ENCODE peak calls at places on chromosomes 13 and 19, in ten cellular contexts. Y is tibial nerve, B is suprapubic skin, L is stomach, A is A549, V is K562, J is sigmoid colon, X is esophagus muscularis mucosa, T is SK-N-SH, K is transverse colon. E is an unnamed sample. For H3K4me1, the result is how much of the 10 kb centered on the place peaks cover.

GRCh38 chr13:101565327-101565726 is 112.9 kb downstream of the ITGBL1 start:
- DNase-seq in B (no peak), X (no peak), V (no peak), T (no peak), J (no peak), Y (no peak), K (no peak), A (no peak), L (no peak), E (no peak)

GRCh38 chr13:102700088-102701031 is 5.5 kb upstream of the METTL21C start:
- DNase-seq in Y (no peak), L (no peak), B (no peak), X (peak), T (no peak), K (no peak), A (no peak), V (no peak), J (no peak), E (no peak)

GRCh38 chr13:67100723-67101122 is 129.4 kb downstream of the PCDH9 start:
- DNase-seq in T (no peak), L (no peak), X (no peak), J (no peak), Y (no peak), V (no peak), A (no peak), B (no peak), K (no peak), E (no peak)

GRCh38 chr13:91144054-91144453 is 203.4 kb upstream of the MIR17HG start:
- DNase-seq in J (no peak), L (no peak), B (no peak), X (no peak), V (no peak), Y (no peak), K (no peak), T (peak), A (no peak), E (no peak)

GRCh38 chr19:47561440-47562045 is 11.4 kb downstream of the ZNF541 start:
- DNase-seq in B (no peak), K (no peak), L (no peak), J (no peak), T (no peak), Y (no peak), V (no peak), X (no peak), A (no peak), E (no peak)

GRCh38 chr19:10286803-10287737 is at the start of gene ICAM4:
- DNase-seq in X (no peak), A (no peak), T (peak), B (no peak), J (no peak), Y (no peak), K (peak), V (peak), L (peak), E (peak)

GRCh38 chr19:58582985-58583384 is 9.8 kb upstream of the MZF1 start:
- DNase-seq in B (peak), J (no peak), K (no peak), T (no peak), X (no peak), V (no peak), Y (no peak), A (no peak), L (no peak), E (peak)

GRCh38 chr19:16649734-16650133 is 10.2 kb downstream of the SMIM7 start:
- DNase-seq in Y (no peak), B (no peak), J (no peak), X (no peak), A (no peak), V (no peak), K (no peak), L (no peak), T (no peak), E (no peak)

GRCh38 chr13:29227560-29227959 is 367.9 kb downstream of the SLC7A1 start:
- DNase-seq in K (no peak), V (no peak), Y (no peak), A (no peak), L (no peak), B (no peak), J (no peak), T (no peak), X (no peak), E (no peak)

GRCh38 chr19:3129112-3129511 is 6.7 kb upstream of the GNA15 start:
- DNase-seq in L (no peak), A (no peak), T (no peak), J (no peak), K (no peak), V (no peak), X (no peak), Y (peak), B (no peak), E (no peak)

GRCh38 chr13:102965802-102966201 is 100.4 kb downstream of the SLC10A2 start:
- DNase-seq in Y (no peak), A (no peak), B (no peak), J (no peak), X (peak), T (no peak), L (no peak), K (no peak), V (no peak), E (no peak)

GRCh38 chr19:51742736-51743288 is 8.9 kb downstream of the FPR1 start:
- DNase-seq in T (no peak), K (no peak), J (no peak), B (no peak), Y (no peak), L (no peak), A (no peak), X (no peak), V (no peak), E (no peak)

GRCh38 chr19:40689339-40690049 is 957 bp downstream of the NUMBL start:
- DNase-seq in Y (no peak), A (no peak), X (no peak), B (no peak), V (peak), K (no peak), T (peak), L (no peak), J (no peak), E (peak)

GRCh38 chr19:5228932-5229777 is 111.5 kb downstream of the PTPRS start:
- DNase-seq in K (no peak), B (no peak), X (no peak), T (no peak), J (no peak), Y (no peak), L (no peak), V (peak), A (peak), E (peak)

GRCh38 chr19:14449321-14449720 is 16.2 kb downstream of the PKN1 start:
- DNase-seq in V (no peak), T (no peak), L (no peak), X (no peak), B (no peak), K (no peak), A (no peak), J (no peak), Y (no peak), E (no peak)

GRCh38 chr19:12788682-12789097 is 2.6 kb upstream of the JUNB start:
- DNase-seq in K (peak), Y (peak), L (peak), T (peak), J (peak), B (no peak), V (no peak), X (no peak), A (no peak), E (peak)

GRCh38 chr19:1041835-1042685 is 2.2 kb downstream of the ABCA7 start:
- DNase-seq in T (no peak), X (no peak), B (no peak), Y (no peak), J (no peak), K (peak), L (peak), A (peak), V (peak), E (no peak)

GRCh38 chr19:45769821-45770191 is 754 bp upstream of the SIX5 start:
- DNase-seq in L (peak), B (peak), A (peak), X (no peak), V (no peak), K (peak), Y (peak), J (peak), T (no peak), E (peak)

GRCh38 chr19:40090256-40091204 is at the start of gene ZNF780A:
- DNase-seq in B (peak), X (peak), K (peak), T (peak), L (peak), J (peak), A (peak), Y (peak), V (peak), E (peak)

GRCh38 chr13:56906909-56907308 is 233.8 kb upstream of the PRR20A start:
- DNase-seq in Y (no peak), X (no peak), A (no peak), L (no peak), T (no peak), K (no peak), V (no peak), J (no peak), B (no peak), E (no peak)

GRCh38 chr19:55488986-55489710 is 912 bp downstream of the SSC5D start:
- DNase-seq in X (no peak), B (no peak), T (peak), A (no peak), L (no peak), K (no peak), Y (no peak), J (peak), V (peak), E (peak)

GRCh38 chr19:14763497-14764145 is 14.7 kb downstream of the ADGRE2 start:
- DNase-seq in X (no peak), T (no peak), K (no peak), A (no peak), V (no peak), J (peak), Y (no peak), B (no peak), L (no peak), E (no peak)

GRCh38 chr13:84430015-84430414 is 547.7 kb upstream of the SLITRK1 start:
- DNase-seq in A (no peak), T (no peak), J (no peak), B (no peak), X (no peak), L (no peak), Y (no peak), K (no peak), V (no peak), E (no peak)

GRCh38 chr19:33150852-33151518 is 19.1 kb downstream of the WDR88 start:
- DNase-seq in X (no peak), T (no peak), K (no peak), Y (no peak), J (no peak), B (no peak), V (no peak), A (no peak), L (no peak), E (no peak)

GRCh38 chr13:27634231-27634630 is 12.5 kb downstream of the POLR1D start:
- DNase-seq in K (no peak), L (no peak), B (no peak), T (no peak), Y (no peak), V (no peak), A (no peak), J (no peak), X (no peak), E (no peak)

GRCh38 chr13:39417643-39418042 is 185.3 kb downstream of the LHFPL6 start:
- DNase-seq in V (no peak), T (no peak), K (no peak), B (no peak), X (no peak), A (no peak), L (no peak), J (no peak), Y (no peak), E (peak)

GRCh38 chr13:111919286-111919685 is 147.7 kb upstream of the SOX1 start:
- DNase-seq in K (no peak), A (no peak), Y (no peak), T (no peak), J (no peak), X (no peak), B (peak), L (no peak), V (no peak), E (no peak)

GRCh38 chr13:43284162-43284561 is 260.8 kb downstream of the DNAJC15 start:
- DNase-seq in Y (no peak), A (no peak), J (no peak), T (no peak), X (no peak), K (no peak), B (no peak), L (no peak), V (no peak), E (no peak)

GRCh38 chr13:23848639-23849282 is 40.4 kb downstream of the MIPEP start:
- DNase-seq in X (no peak), B (no peak), J (no peak), A (no peak), V (no peak), K (no peak), T (no peak), L (no peak), Y (no peak), E (no peak)

GRCh38 chr13:50123002-50123401 is 107.8 kb downstream of the KCNRG start:
- DNase-seq in X (no peak), V (no peak), K (no peak), Y (no peak), B (no peak), T (no peak), A (no peak), J (no peak), L (no peak), E (no peak)
- H3K4me1 ChIP-seq in X (half or more), V (under half), K (under half), Y (under half), B (under half), T (under half), A (under half), J (under half), L (half or more), E (under half)

DNA sequence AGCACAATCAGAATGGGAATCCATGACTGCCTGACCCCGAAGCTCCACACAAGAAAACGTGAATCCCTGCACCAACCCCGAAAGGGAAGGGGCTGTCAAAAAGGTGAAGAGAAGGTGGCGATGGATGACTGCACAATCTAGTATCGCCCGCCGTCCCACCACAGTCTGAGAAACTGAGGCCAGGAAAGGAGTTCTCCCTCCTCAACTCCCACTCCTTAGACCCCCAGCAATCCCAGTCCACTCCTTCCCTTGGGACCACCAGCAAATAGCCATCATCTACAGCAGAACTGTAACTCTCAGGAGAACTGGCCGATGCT is 451 bp downstream of the NOSIP start:
- DNase-seq in Y (no peak), X (no peak), T (peak), A (no peak), B (no peak), J (no peak), L (no peak), V (peak), K (no peak), E (no peak)
- H3K4me3 ChIP-seq in Y (peak), X (peak), T (peak), A (peak), B (peak), J (peak), L (peak), V (peak), K (peak), E (peak)

GRCh38 chr19:18789422-18789832 is 1.7 kb downstream of the COMP start:
- DNase-seq in X (no peak), B (no peak), Y (no peak), K (no peak), V (no peak), L (no peak), A (no peak), T (no peak), J (no peak), E (no peak)

GRCh38 chr19:18791315-18791678 is 192 bp upstream of the COMP start:
- DNase-seq in K (no peak), X (no peak), J (no peak), A (no peak), B (no peak), L (no peak), T (no peak), V (no peak), Y (no peak), E (no peak)

GRCh38 chr19:18790566-18791314 is at the start of gene COMP:
- DNase-seq in L (no peak), V (no peak), K (no peak), T (no peak), X (no peak), Y (no peak), B (no peak), J (no peak), A (no peak), E (no peak)

GRCh38 chr19:18788782-18789421 is 2.2 kb downstream of the COMP start:
- DNase-seq in A (no peak), J (no peak), Y (no peak), X (no peak), K (no peak), L (no peak), T (no peak), B (no peak), V (no peak), E (no peak)

DNA sequence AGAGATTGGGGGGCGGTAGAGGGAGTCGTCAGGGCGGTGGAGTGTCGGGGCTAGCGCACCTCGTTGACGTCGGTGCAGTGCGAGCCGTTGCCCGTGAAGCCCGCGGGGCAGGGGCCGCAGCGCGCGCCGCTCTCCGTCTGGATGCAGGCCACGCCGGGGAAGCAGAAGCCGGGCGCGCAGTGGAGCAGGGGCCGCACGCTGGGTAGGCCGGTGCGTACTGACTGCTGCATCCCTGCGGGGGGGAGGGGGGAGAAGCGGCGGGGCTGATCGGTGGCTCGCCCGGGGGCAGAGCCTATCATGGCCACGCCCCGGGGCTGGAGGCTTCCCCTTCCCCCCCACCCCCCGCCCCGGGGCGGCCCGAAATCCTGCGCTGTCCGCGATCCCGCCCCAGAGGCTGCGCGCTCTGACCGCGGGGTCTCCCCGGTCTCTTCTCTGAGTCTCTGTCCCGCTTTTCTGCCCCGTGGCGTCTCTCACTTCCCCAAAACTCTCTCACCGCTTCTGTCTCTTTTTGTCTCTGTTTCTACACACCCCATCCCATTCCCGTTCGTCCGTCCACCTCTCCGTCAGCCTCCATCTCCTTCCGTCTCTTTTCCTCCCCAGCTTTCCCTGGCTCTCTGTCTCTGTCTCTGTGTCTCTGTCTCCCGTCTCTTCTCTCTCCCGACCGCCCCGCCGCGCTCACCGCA is 1.1 kb downstream of the COMP start:
- DNase-seq in L (no peak), V (peak), K (no peak), Y (no peak), T (peak), A (no peak), X (no peak), B (no peak), J (no peak), E (no peak)
- TF ChIP-seq EP300 in L (no peak), V (no peak), K (no peak), Y (no peak), T (no peak), A (no peak), X (no peak), B (no peak), J (no peak), E (no peak)

DNA sequence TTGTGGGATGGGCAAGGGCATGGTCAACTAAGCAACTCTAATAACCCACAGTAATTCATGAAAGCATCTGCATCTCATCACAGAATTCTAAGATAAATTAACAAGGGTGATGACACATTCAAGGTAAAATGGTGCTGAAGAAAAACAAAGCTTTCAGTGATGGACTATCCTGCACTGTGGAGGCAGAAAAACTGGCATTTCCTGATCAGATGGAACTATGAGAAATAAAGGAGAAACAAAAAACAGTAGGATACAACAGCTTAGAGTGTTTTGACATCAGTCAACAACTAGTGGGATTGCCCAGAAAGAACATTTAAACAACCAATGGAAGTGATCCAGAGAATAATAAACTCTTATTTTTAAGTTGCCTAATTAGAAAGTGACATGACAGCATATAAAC is 327.0 kb downstream of the KLF5 start:
- DNase-seq in V (no peak), J (no peak), Y (no peak), L (no peak), T (no peak), B (no peak), K (no peak), X (no peak), A (no peak), E (no peak)
- H3K4me1 ChIP-seq in V (under half), J (under half), Y (under half), L (under half), T (under half), B (under half), K (under half), X (under half), A (under half), E (under half)

GRCh38 chr13:52449323-52450011 is 967 bp downstream of the VPS36 start:
- DNase-seq in V (no peak), K (no peak), L (no peak), J (no peak), Y (no peak), X (no peak), T (no peak), B (no peak), A (no peak), E (no peak)

GRCh38 chr13:52452470-52452869 is 2.0 kb upstream of the VPS36 start:
- DNase-seq in L (no peak), J (no peak), X (no peak), V (no peak), K (no peak), Y (no peak), B (no peak), T (no peak), A (no peak), E (no peak)

GRCh38 chr13:52450012-52450792 is at the start of gene VPS36:
- DNase-seq in Y (peak), J (peak), K (peak), A (peak), X (peak), V (peak), T (peak), L (peak), B (peak), E (peak)

GRCh38 chr13:52447815-52448552 is 2.5 kb downstream of the VPS36 start:
- DNase-seq in A (no peak), T (no peak), X (no peak), L (no peak), Y (no peak), V (no peak), B (no peak), J (no peak), K (no peak), E (no peak)

DNA sequence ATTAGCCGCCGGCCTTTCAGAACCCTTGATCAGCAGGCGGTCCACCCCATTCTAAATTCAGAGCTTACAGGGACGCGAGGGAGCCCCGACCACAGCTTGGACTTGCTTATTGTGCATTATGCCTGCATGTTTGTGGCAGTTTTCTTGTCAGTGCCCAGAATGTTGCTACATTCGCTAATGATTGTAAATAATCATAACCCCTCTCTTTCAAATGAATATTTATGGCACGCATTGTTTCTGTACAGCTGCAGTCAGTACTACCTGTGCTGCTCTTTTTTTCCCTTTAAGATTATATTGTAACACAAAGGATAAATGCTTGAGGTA is 321 bp upstream of the VPS36 start:
- DNase-seq in L (no peak), Y (no peak), A (no peak), J (no peak), B (no peak), V (no peak), X (no peak), T (no peak), K (no peak), E (no peak)
- H3K4me3 ChIP-seq in L (peak), Y (peak), A (peak), J (no peak), B (peak), V (no peak), X (peak), T (peak), K (no peak), E (peak)

DNA sequence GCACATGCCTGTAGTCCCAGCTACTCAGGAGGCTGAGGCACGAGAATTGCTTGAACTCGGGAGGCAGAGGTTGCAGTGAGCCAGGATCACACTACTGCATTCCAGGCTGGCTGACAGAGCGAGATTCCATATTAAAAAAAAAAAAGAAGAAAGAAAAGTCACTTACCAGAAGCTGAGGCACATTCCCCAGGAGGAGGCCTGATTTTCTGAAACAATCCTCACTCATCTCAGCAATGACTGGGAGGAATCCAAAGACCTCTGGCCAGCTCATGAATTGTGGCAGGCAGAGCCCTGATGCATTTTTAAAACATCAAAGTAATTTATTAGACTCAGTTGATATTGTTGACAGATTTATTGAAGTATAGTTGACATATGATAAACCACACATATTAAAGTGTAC is 206.3 kb downstream of the FOXO1 start:
- DNase-seq in L (no peak), V (no peak), A (no peak), B (no peak), T (no peak), J (no peak), Y (no peak), X (no peak), K (no peak), E (no peak)
- TF ChIP-seq EP300 in L (no peak), V (no peak), A (no peak), B (no peak), T (no peak), J (no peak), Y (no peak), X (no peak), K (no peak), E (no peak)

E was measured in ovary.